ENCODE peak calls at places on chromosomes 2 and 18, in eight cellular contexts. F is hepatocyte; G is activated CD4-positive, alpha-beta T cell treated with anti-CD3 and anti-CD28 coated beads, Interleukin-2, amount 50 U/mL, for 1 hour; K is right lobe of liver; X is NCI-H1417; Q is endothelial cell; T is AG04450; C is esophagus squamous epithelium. R is an unnamed sample.

GRCh38 chr2:191759650-191760049 is 81.7 kb downstream of the NABP1 start:
- DNase-seq in F (no peak), G (no peak), C (no peak), K (no peak), T (no peak), X (no peak), Q (no peak), R (no peak)

GRCh38 chr18:46424898-46425297 is 232.1 kb downstream of the LOXHD1 start:
- DNase-seq in C (no peak), K (peak), T (no peak), Q (no peak), F (peak), X (no peak), G (no peak), R (no peak)

GRCh38 chr2:206981739-206982336 is 42.5 kb downstream of the CPO start:
- DNase-seq in C (no peak), F (peak), X (peak), T (peak), G (peak), Q (peak), K (peak), R (peak)

GRCh38 chr2:75054296-75054695 is 95.9 kb downstream of the POLE4 start:
- DNase-seq in T (no peak), X (no peak), K (no peak), G (no peak), Q (no peak), C (no peak), F (no peak), R (no peak)

GRCh38 chr18:23635283-23636040 is 27.2 kb downstream of the ANKRD29 start:
- DNase-seq in C (no peak), X (no peak), T (no peak), G (no peak), F (no peak), K (no peak), Q (no peak), R (no peak)

GRCh38 chr18:74724186-74724585 is 126.5 kb downstream of the ZNF407 start:
- DNase-seq in G (no peak), X (no peak), T (peak), Q (no peak), F (no peak), C (no peak), K (no peak), R (no peak)

GRCh38 chr2:178700922-178701342 is 106.3 kb downstream of the TTN start:
- DNase-seq in G (no peak), Q (no peak), F (peak), K (no peak), C (no peak), T (no peak), X (peak), R (peak)

GRCh38 chr2:20148841-20149702 is 75.9 kb downstream of the SDC1 start:
- DNase-seq in T (no peak), X (no peak), F (no peak), K (no peak), Q (no peak), G (no peak), C (no peak), R (no peak)

GRCh38 chr2:189076572-189076971 is 102.4 kb downstream of the COL3A1 start:
- DNase-seq in C (no peak), X (no peak), K (no peak), F (no peak), T (no peak), Q (no peak), G (no peak), R (no peak)

GRCh38 chr2:33210626-33211025 is 263.9 kb downstream of the LTBP1 start:
- DNase-seq in K (no peak), F (peak), G (no peak), C (no peak), Q (no peak), X (no peak), T (peak), R (no peak)

GRCh38 chr2:85899284-85899683 is 10.5 kb upstream of the ST3GAL5 start:
- DNase-seq in X (no peak), F (no peak), G (no peak), K (no peak), Q (no peak), C (no peak), T (no peak), R (no peak)

GRCh38 chr18:8153887-8154583 is 455.2 kb upstream of the RAB12 start:
- DNase-seq in T (no peak), F (no peak), G (no peak), C (no peak), K (no peak), Q (no peak), X (no peak), R (no peak)

GRCh38 chr2:19041773-19042172 is 316.6 kb downstream of the OSR1 start:
- DNase-seq in Q (no peak), X (no peak), K (no peak), G (no peak), C (no peak), F (no peak), T (no peak), R (no peak)

GRCh38 chr2:128596453-128597430 is 278.1 kb upstream of the HS6ST1 start:
- DNase-seq in X (no peak), K (no peak), Q (no peak), T (no peak), C (no peak), G (no peak), F (no peak), R (no peak)

GRCh38 chr2:52934354-52934898 is 833.2 kb upstream of the CHAC2 start:
- DNase-seq in K (no peak), X (no peak), C (no peak), G (no peak), Q (no peak), F (peak), T (peak), R (no peak)

GRCh38 chr18:13369756-13370510 is 151.4 kb downstream of the LDLRAD4 start:
- DNase-seq in T (no peak), G (no peak), C (no peak), X (peak), Q (no peak), F (peak), K (no peak), R (no peak)

GRCh38 chr2:54636425-54637139 is 86.9 kb upstream of the EML6 start:
- DNase-seq in C (no peak), Q (no peak), F (no peak), G (no peak), K (no peak), X (no peak), T (no peak), R (no peak)

GRCh38 chr2:102703748-102704147 is 58.1 kb upstream of the TMEM182 start:
- DNase-seq in F (peak), T (no peak), Q (peak), X (peak), G (no peak), K (no peak), C (no peak), R (peak)